ENCODE peak calls at places on chromosomes 4 and X, in five cellular contexts. F, T, D, P and B are unnamed samples.
A peak's percentile ranks its signal among the peaks of the same experiment; 100 is the strongest.

GRCh38 chr4:164906368-164906767 is 29.4 kb downstream of the APELA start:
- DNase-seq in F (no peak), T (no peak), D (no peak), P (no peak), B (no peak)

GRCh38 chrX:13994681-13995080 is 35.0 kb downstream of the GEMIN8 start:
- DNase-seq in T (no peak), F (no peak), P (no peak), D (no peak), B (no peak)

GRCh38 chrX:1554469-1555210 is 17.7 kb upstream of the P2RY8 start:
- DNase-seq in F (no peak), T (peak; percentile 25), P (no peak), D (no peak), B (no peak)

GRCh38 chrX:23756165-23756564 is 13.1 kb upstream of the ACOT9 start:
- DNase-seq in F (peak; percentile 41), T (peak; percentile 63), D (peak; percentile 70), P (no peak), B (peak; percentile 28)

GRCh38 chr4:156609421-156609820 is 362.2 kb downstream of the PDGFC start:
- DNase-seq in T (no peak), P (no peak), D (peak; percentile 8), F (no peak), B (no peak)

GRCh38 chr4:85762204-85762884 is 287.4 kb downstream of the ARHGAP24 start:
- DNase-seq in P (no peak), D (no peak), F (peak; percentile 93), T (peak; percentile 36), B (no peak)

GRCh38 chr4:7192252-7193039 is at the start of gene SORCS2:
- DNase-seq in T (peak; percentile 67), F (peak; percentile 39), P (no peak), D (peak; percentile 49), B (peak; percentile 54)

GRCh38 chr4:52250124-52250523 is 199.0 kb downstream of the SPATA18 start:
- DNase-seq in P (no peak), F (no peak), D (no peak), T (no peak), B (no peak)

GRCh38 chrX:41245641-41246040 is 88.3 kb upstream of the DDX3X start:
- DNase-seq in F (no peak), P (no peak), D (no peak), T (no peak), B (no peak)

GRCh38 chrX:13051529-13052172 is 7.2 kb upstream of the FAM9C start:
- DNase-seq in D (no peak), T (no peak), F (no peak), P (no peak), B (no peak)

GRCh38 chrX:11341274-11342256 is 48.4 kb downstream of the AMELX start:
- DNase-seq in P (no peak), T (peak; percentile 56), D (peak; percentile 31), F (peak; percentile 79), B (no peak)

GRCh38 chrX:100090931-100091330 is 319.1 kb downstream of the PCDH19 start:
- DNase-seq in F (no peak), D (no peak), P (no peak), T (no peak), B (no peak)

GRCh38 chr4:107037188-107037587 is 1.1 kb upstream of the DKK2 start:
- DNase-seq in D (peak; percentile 8), T (no peak), F (peak; percentile 2), P (no peak), B (peak; percentile 4)

GRCh38 chr4:52701207-52701606 is 42.1 kb upstream of the USP46 start:
- DNase-seq in P (no peak), F (no peak), T (no peak), D (no peak), B (no peak)

GRCh38 chr4:145824469-145824868 is 114.2 kb downstream of the ZNF827 start:
- DNase-seq in D (no peak), P (no peak), F (no peak), T (no peak), B (no peak)

GRCh38 chr4:142265536-142265935 is 580.6 kb downstream of the INPP4B start:
- DNase-seq in T (no peak), F (peak; percentile 75), P (peak; percentile 21), D (no peak), B (no peak)

GRCh38 chrX:109374276-109374960 is 107.5 kb downstream of the GUCY2F start:
- DNase-seq in P (no peak), D (no peak), T (no peak), F (no peak), B (no peak)

DNA sequence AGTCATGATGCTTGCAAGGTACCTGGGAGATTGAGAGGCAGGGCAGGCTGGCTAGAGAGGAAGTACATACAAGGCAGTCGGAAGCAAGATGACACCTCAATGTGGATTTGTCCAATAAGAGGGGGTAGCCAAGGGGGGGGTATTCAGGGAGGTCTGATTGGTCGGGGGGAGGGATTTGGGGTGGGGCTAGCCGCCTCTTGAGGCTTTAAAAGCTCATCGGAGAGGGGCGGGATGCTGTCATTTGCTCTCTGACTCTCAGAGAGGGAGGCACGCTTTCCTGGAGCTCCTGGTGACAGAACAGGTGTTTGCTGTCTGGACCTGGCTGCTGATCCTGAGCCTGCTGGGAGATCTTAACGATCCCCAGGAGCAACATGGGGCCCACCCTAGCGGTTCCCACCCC is at the start of gene GPR50:
- DNase-seq in D (no peak), T (no peak), F (no peak), P (no peak), B (no peak)
- H3K27me3 ChIP-seq in D (peaks cover 53% of the 10 kb centered on the region), T (no peaks in the 10 kb centered on the region), F (peaks cover 2% of the 10 kb centered on the region), P (no peaks in the 10 kb centered on the region), B (no peaks in the 10 kb centered on the region)

DNA sequence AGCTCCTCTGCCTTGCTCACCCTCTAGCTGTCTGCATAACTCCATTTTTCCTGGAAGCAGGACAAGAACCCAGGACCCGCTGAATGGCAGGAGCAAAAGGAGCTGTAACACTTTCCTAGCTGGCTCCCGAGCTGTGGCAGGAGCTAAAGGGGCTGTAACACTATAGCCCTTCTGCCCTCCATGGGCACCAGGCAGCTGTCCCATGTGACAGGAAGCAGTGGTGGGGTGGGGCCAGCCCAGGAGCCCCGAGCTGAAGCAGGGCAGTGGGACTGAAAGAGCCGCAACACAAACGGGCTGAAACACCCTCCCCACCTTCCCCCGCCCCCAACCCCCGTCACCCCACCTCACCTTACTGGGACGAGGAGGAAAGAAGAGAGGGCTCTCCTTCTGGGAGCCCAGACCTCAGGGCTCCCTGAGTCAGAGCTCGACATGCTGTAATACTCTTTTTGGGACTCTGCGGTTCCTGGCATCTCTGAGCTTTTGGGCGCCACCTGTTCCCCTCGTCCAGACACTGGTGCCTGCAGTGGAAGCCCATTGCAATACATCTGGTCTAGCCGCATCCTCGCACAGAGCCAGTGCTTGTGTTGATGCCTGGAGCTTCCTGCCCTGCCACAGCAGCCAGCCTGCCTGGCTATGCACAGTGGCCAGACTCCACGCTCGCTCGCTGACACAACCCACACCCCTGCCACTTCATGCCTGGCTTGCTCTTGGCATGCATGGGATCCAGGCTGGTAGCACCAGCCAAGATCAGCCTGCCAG is 39.4 kb downstream of the PPM1K start:
- DNase-seq in P (no peak), F (no peak), T (no peak), D (peak; percentile 15), B (no peak)
- TF ChIP-seq POLR2A in P (no peak), F (no peak), T (no peak), D (no peak), B (no peak)

DNA sequence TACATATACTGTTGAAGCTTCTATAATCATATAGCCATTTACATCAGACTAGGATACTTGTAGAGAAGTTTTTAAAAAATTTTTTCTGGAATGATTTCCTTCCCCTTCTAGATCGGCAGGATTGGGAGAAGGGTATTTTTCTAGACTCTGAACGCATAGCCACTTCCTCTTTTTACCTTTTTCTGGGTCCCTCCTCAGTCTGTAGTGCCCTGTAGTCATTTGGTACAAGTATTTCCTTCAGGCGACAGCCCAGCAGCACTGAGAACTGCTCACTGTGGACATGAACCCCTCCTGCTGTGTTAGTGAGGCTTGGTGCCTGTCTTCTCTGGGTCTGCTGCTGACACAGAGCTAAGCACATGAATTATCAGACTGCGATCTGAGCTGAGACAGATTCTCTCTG is 255.4 kb downstream of the ARHGAP10 start:
- DNase-seq in T (no peak), F (no peak), D (no peak), P (no peak), B (no peak)
- H3K27me3 ChIP-seq in T (no peaks in the 10 kb centered on the region), F (no peaks in the 10 kb centered on the region), D (no peaks in the 10 kb centered on the region), P (no peaks in the 10 kb centered on the region), B (no peaks in the 10 kb centered on the region)

GRCh38 chr4:2757426-2757825 is 1.3 kb upstream of the TNIP2 start:
- DNase-seq in T (no peak), D (no peak), P (no peak), F (no peak), B (no peak)

GRCh38 chr4:2756691-2757350 is 685 bp upstream of the TNIP2 start:
- DNase-seq in F (no peak), P (no peak), T (no peak), D (no peak), B (no peak)

GRCh38 chr4:2753444-2753843 is 2.7 kb downstream of the TNIP2 start:
- DNase-seq in P (no peak), F (no peak), D (no peak), T (no peak), B (no peak)

GRCh38 chr4:2754848-2755820 is 1.0 kb downstream of the TNIP2 start:
- DNase-seq in D (no peak), T (no peak), P (no peak), F (no peak), B (no peak)

DNA sequence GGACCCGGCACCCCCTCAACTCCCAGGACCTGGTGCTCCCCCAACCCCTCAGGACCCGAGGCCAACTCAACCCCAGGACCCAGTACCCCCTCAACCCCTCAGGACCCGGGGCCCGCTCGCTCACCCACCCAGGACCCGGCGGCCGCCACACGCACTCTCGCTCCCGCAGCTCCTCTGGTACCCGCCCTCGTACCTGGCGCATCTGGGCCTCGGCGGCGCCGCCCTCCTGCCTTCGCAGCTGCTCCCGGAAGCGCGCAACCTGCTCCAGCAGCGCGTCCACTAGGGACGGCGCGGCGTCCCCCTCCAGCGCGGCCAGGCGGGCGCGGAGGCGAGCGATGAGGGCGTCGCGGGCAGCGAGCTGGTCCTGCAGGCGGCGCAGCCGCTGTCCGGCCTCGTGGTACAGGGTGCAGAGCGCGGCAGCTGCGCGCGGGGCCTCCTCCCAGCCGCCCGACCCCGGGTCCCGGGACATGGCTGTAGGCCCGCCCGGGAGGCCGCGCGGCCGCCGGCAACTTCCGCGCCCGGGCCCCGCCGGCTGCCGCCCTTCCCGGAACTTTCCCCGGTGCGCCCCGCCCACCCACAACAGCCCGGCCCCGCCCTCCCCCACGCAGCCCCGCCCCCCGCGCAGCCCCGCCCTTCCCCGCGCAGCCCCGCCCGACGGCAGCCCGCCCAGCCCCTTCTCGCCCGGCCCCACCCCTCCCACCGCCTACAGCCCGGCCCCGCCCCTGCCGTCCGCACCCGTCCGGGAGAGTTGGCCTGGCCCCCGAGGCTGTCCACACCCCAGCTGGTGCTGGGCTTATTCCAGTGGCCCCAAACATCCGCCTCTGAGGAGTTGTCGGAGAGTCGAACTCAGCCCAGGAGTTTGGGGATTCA is at the start of gene TNIP2:
- DNase-seq in D (peak; percentile 92), P (no peak), F (peak; percentile 73), T (peak; percentile 91), B (peak; percentile 83)
- TF ChIP-seq POLR2A in D (peak; percentile 56), P (no peak), F (peak; percentile 34), T (no peak), B (peak; percentile 70)

DNA sequence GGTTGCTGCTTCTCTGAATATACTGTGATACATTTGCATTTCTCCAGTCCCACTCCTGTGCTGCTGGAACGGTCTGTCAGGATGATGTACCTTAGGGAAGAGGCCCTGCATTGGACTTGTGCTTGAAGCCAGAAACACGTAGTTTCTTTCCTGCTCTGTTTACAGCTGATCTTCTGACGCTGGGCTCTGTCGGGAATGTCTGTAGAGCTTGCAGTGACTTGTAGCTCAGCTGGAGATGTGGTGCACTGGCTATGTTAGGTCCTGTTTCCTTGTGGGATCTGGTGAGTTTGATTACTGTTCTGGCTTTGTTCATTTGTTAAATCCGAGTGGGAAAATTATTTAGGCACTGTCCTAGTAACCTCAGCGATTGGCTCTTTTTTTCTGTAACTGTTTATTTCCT is 137.2 kb upstream of the WDR1 start:
- DNase-seq in T (no peak), D (no peak), F (no peak), P (no peak), B (peak; percentile 59)
- H3K27me3 ChIP-seq in T (no peaks in the 10 kb centered on the region), D (no peaks in the 10 kb centered on the region), F (no peaks in the 10 kb centered on the region), P (peaks cover 59% of the 10 kb centered on the region), B (no peaks in the 10 kb centered on the region)